ENCODE peak calls at places on chromosomes 12 and 14, in nine cellular contexts. M is activated CD4-positive, alpha-beta T cell treated with anti-CD3 and anti-CD28 coated beads, Interleukin-2, amount 10 ng/mL, durations not matched to agents 7 days and 5 days; W is fibroblast of lung; C is left kidney; B is HFFc6; N is T-helper 2 cell treated with Interferon-gamma antibody and Interleukin-4, amounts not matched to agents 5 μg/mL and 100 μg/mL, for 36 hours; D is substantia nigra; G is type B pancreatic cell; L is fibroblast of villous mesenchyme. T is an unnamed sample.

GRCh38 chr14:92895352-92895878 is 27.5 kb upstream of the CHGA start:
- DNase-seq in L (no peak), B (no peak), N (no peak), G (no peak), C (no peak), M (no peak), W (no peak), D (no peak), T (no peak)

GRCh38 chr12:104340177-104340576 is 36.6 kb downstream of the EID3 start:
- DNase-seq in L (no peak), G (no peak), D (no peak), N (no peak), W (peak; percentile 61), M (no peak), C (no peak), B (no peak), T (no peak)

GRCh38 chr12:49789992-49790391 is 38.2 kb downstream of the NCKAP5L start:
- DNase-seq in G (no peak), B (no peak), L (no peak), D (no peak), C (peak; percentile 84), N (no peak), W (no peak), M (no peak), T (no peak)

GRCh38 chr14:92360666-92361370 is 37.9 kb downstream of the SLC24A4 start:
- DNase-seq in B (no peak), M (no peak), C (no peak), D (no peak), L (no peak), W (no peak), G (no peak), N (no peak), T (peak; percentile 40)

GRCh38 chr12:96194901-96195844 is 998 bp downstream of the ELK3 start:
- DNase-seq in N (peak; percentile 82), D (peak; percentile 23), L (peak; percentile 90), G (no peak), C (peak; percentile 78), M (peak; percentile 79), W (peak; percentile 89), B (peak; percentile 84), T (peak; percentile 23)

GRCh38 chr12:104669851-104670337 is 213.1 kb downstream of the CHST11 start:
- DNase-seq in D (no peak), G (no peak), C (peak; percentile 53), L (peak; percentile 86), W (peak; percentile 65), B (no peak), N (no peak), M (peak; percentile 48), T (no peak)

GRCh38 chr14:67704018-67704417 is 2.3 kb downstream of the RDH12 start:
- DNase-seq in B (no peak), W (no peak), D (no peak), N (no peak), C (no peak), M (no peak), G (no peak), L (no peak), T (no peak)

GRCh38 chr12:6943719-6944380 is at the start of the genes C12orf57 and RNU7-1:
- DNase-seq in C (peak; percentile 96), N (peak; percentile 78), M (peak; percentile 85), B (peak; percentile 87), W (no peak), G (no peak), L (peak; percentile 87), D (peak; percentile 61), T (peak; percentile 61)

GRCh38 chr14:21262410-21262809 is 6.8 kb downstream of the HNRNPC start:
- DNase-seq in W (no peak), M (no peak), G (no peak), N (no peak), L (no peak), C (no peak), D (no peak), B (no peak), T (no peak)

GRCh38 chr12:48286665-48287064 is 64.1 kb downstream of the ZNF641 start:
- DNase-seq in W (no peak), D (no peak), N (no peak), L (peak; percentile 10), G (no peak), B (no peak), M (no peak), C (peak; percentile 19), T (no peak)

GRCh38 chr12:103848132-103848531 is 7.1 kb upstream of the NT5DC3 start:
- DNase-seq in M (no peak), D (no peak), C (no peak), L (no peak), W (no peak), B (no peak), G (no peak), N (no peak), T (no peak)

GRCh38 chr12:115163710-115164109 is 479.7 kb upstream of the TBX3 start:
- DNase-seq in N (no peak), D (no peak), L (no peak), W (no peak), G (no peak), M (no peak), B (no peak), C (peak; percentile 12), T (no peak)

GRCh38 chr14:105852378-105853088 is 326.1 kb downstream of the TMEM121 start:
- DNase-seq in N (no peak), C (no peak), L (no peak), D (no peak), G (peak; percentile 59), B (no peak), M (no peak), W (no peak), T (no peak)

GRCh38 chr14:102020058-102020971 is 55.9 kb downstream of the DYNC1H1 start:
- DNase-seq in B (peak; percentile 85), C (no peak), D (no peak), L (peak; percentile 7), N (peak; percentile 65), M (peak; percentile 77), G (no peak), W (peak; percentile 72), T (no peak)

GRCh38 chr14:98953544-98954346 is 318.3 kb downstream of the BCL11B start:
- DNase-seq in D (peak; percentile 10), G (peak; percentile 47), M (no peak), B (peak; percentile 24), W (peak; percentile 86), N (no peak), L (peak; percentile 7), C (no peak), T (no peak)